ENCODE peak calls at places on chromosomes 3 and 15, in six cellular contexts. One of them, this sample, is unnamed.

GRCh38 chr15:78070049-78070698 is 7.3 kb downstream of the TBC1D2B start:
- DNase-seq in cardiac fibroblast: no peak
- DNase-seq in omental fat pad: no peak
- DNase-seq in spleen: peak; percentile 84
- DNase-seq in IMR-90: no peak
- DNase-seq in neural progenitor cell: no peak
- DNase-seq in this sample: no peak

GRCh38 chr3:38141952-38142273 is 3.5 kb downstream of the MYD88 start:
- DNase-seq in cardiac fibroblast: no peak
- DNase-seq in omental fat pad: peak; percentile 15
- DNase-seq in spleen: no peak
- DNase-seq in IMR-90: no peak
- DNase-seq in neural progenitor cell: no peak
- DNase-seq in this sample: no peak

GRCh38 chr3:175198991-175199390 is 339.9 kb downstream of the NAALADL2 start:
- DNase-seq in cardiac fibroblast: no peak
- DNase-seq in omental fat pad: no peak
- DNase-seq in spleen: no peak
- DNase-seq in IMR-90: no peak
- DNase-seq in neural progenitor cell: no peak
- DNase-seq in this sample: no peak

GRCh38 chr3:2446146-2446545 is 347.5 kb downstream of the CNTN4 start:
- DNase-seq in cardiac fibroblast: no peak
- DNase-seq in omental fat pad: no peak
- DNase-seq in spleen: no peak
- DNase-seq in IMR-90: no peak
- DNase-seq in neural progenitor cell: no peak
- DNase-seq in this sample: no peak

GRCh38 chr3:66297260-66297863 is 76.6 kb downstream of the SLC25A26 start:
- DNase-seq in cardiac fibroblast: peak; percentile 15
- DNase-seq in omental fat pad: no peak
- DNase-seq in spleen: no peak
- DNase-seq in IMR-90: peak; percentile 43
- DNase-seq in neural progenitor cell: no peak
- DNase-seq in this sample: no peak

GRCh38 chr3:45212095-45212468 is 14.0 kb downstream of the TMEM158 start:
- DNase-seq in cardiac fibroblast: no peak
- DNase-seq in omental fat pad: no peak
- DNase-seq in spleen: no peak
- DNase-seq in IMR-90: no peak
- DNase-seq in neural progenitor cell: no peak
- DNase-seq in this sample: no peak

GRCh38 chr3:4416961-4417360 is 50.1 kb downstream of the SUMF1 start:
- DNase-seq in cardiac fibroblast: peak; percentile 97
- DNase-seq in omental fat pad: no peak
- DNase-seq in spleen: no peak
- DNase-seq in IMR-90: peak; percentile 92
- DNase-seq in neural progenitor cell: no peak
- DNase-seq in this sample: no peak

GRCh38 chr15:59313703-59314332 is 58.9 kb downstream of the MYO1E start:
- DNase-seq in cardiac fibroblast: peak; percentile 67
- DNase-seq in omental fat pad: no peak
- DNase-seq in spleen: no peak
- DNase-seq in IMR-90: peak; percentile 47
- DNase-seq in neural progenitor cell: no peak
- DNase-seq in this sample: no peak

GRCh38 chr15:62068071-62068786 is 1.5 kb downstream of the C2CD4A start:
- DNase-seq in cardiac fibroblast: peak; percentile 60
- DNase-seq in omental fat pad: no peak
- DNase-seq in spleen: peak; percentile 89
- DNase-seq in IMR-90: no peak
- DNase-seq in neural progenitor cell: peak; percentile 80
- DNase-seq in this sample: peak; percentile 30

GRCh38 chr15:22902578-22902977 is 64.1 kb downstream of the NIPA2 start:
- DNase-seq in cardiac fibroblast: no peak
- DNase-seq in omental fat pad: no peak
- DNase-seq in spleen: peak; percentile 60
- DNase-seq in IMR-90: no peak
- DNase-seq in neural progenitor cell: no peak
- DNase-seq in this sample: no peak

GRCh38 chr3:64825404-64825803 is 137.6 kb upstream of the ADAMTS9 start:
- DNase-seq in cardiac fibroblast: no peak
- DNase-seq in omental fat pad: no peak
- DNase-seq in spleen: no peak
- DNase-seq in IMR-90: no peak
- DNase-seq in neural progenitor cell: no peak
- DNase-seq in this sample: no peak

GRCh38 chr15:28948036-28948435 is 62.3 kb downstream of the APBA2 start:
- DNase-seq in cardiac fibroblast: no peak
- DNase-seq in omental fat pad: no peak
- DNase-seq in spleen: peak; percentile 18
- DNase-seq in IMR-90: no peak
- DNase-seq in neural progenitor cell: no peak
- DNase-seq in this sample: no peak

GRCh38 chr15:90031231-90031791 is 30.2 kb downstream of the ZNF710 start:
- DNase-seq in cardiac fibroblast: peak; percentile 90
- DNase-seq in omental fat pad: no peak
- DNase-seq in spleen: peak; percentile 58
- DNase-seq in IMR-90: peak; percentile 11
- DNase-seq in neural progenitor cell: no peak
- DNase-seq in this sample: no peak

GRCh38 chr3:53845103-53845880 is 927 bp downstream of the CHDH start:
- DNase-seq in cardiac fibroblast: peak; percentile 21
- DNase-seq in omental fat pad: no peak
- DNase-seq in spleen: no peak
- DNase-seq in IMR-90: peak; percentile 13
- DNase-seq in neural progenitor cell: peak; percentile 80
- DNase-seq in this sample: no peak

GRCh38 chr3:129052675-129053074 is 7.9 kb upstream of the GP9 start:
- DNase-seq in cardiac fibroblast: no peak
- DNase-seq in omental fat pad: no peak
- DNase-seq in spleen: peak; percentile 55
- DNase-seq in IMR-90: no peak
- DNase-seq in neural progenitor cell: no peak
- DNase-seq in this sample: no peak

GRCh38 chr15:98076021-98076816 is 115.7 kb downstream of the ARRDC4 start:
- DNase-seq in cardiac fibroblast: no peak
- DNase-seq in omental fat pad: no peak
- DNase-seq in spleen: no peak
- DNase-seq in IMR-90: no peak
- DNase-seq in neural progenitor cell: no peak
- DNase-seq in this sample: no peak

GRCh38 chr3:21435871-21436270 is 315.1 kb downstream of the ZNF385D start:
- DNase-seq in cardiac fibroblast: peak; percentile 99
- DNase-seq in omental fat pad: no peak
- DNase-seq in spleen: no peak
- DNase-seq in IMR-90: peak; percentile 92
- DNase-seq in neural progenitor cell: no peak
- DNase-seq in this sample: no peak

GRCh38 chr3:131077904-131078303 is 51.2 kb downstream of the NEK11 start:
- DNase-seq in cardiac fibroblast: no peak
- DNase-seq in omental fat pad: no peak
- DNase-seq in spleen: no peak
- DNase-seq in IMR-90: no peak
- DNase-seq in neural progenitor cell: peak; percentile 72
- DNase-seq in this sample: no peak
- TF ChIP-seq CTCF in cardiac fibroblast: no peak
- TF ChIP-seq CTCF in omental fat pad: no peak
- TF ChIP-seq CTCF in spleen: no peak
- TF ChIP-seq CTCF in IMR-90: no peak
- TF ChIP-seq CTCF in neural progenitor cell: no peak
- TF ChIP-seq CTCF in this sample: no peak

DNA sequence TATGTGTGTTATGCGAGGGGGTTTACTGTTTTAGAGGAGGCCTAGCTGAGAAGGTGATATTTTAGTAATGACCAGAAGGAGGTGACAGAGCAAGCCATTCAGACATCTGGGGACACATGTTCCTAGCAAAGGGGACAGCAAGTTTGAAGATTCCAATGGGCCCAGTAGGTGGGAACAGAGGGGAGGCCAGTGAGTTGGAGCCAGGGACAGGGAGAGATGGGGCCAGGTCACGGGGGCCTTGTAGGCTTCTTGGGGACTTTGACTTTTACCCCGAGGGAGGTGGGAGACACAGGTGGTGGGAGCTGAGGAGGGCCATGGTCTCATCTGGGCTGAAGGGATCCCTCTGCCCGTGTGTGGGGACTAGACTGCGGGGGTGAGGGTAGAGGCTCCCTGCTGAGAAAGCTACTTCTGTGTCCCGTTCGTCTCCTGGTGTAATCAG is 72.5 kb downstream of the MGLL start:
- DNase-seq in cardiac fibroblast: peak; percentile 14
- DNase-seq in omental fat pad: no peak
- DNase-seq in spleen: peak; percentile 47
- DNase-seq in IMR-90: no peak
- DNase-seq in neural progenitor cell: no peak
- DNase-seq in this sample: no peak
- TF ChIP-seq CTCF in cardiac fibroblast: no peak
- TF ChIP-seq CTCF in omental fat pad: no peak
- TF ChIP-seq CTCF in spleen: no peak
- TF ChIP-seq CTCF in IMR-90: no peak
- TF ChIP-seq CTCF in neural progenitor cell: peak; percentile 19
- TF ChIP-seq CTCF in this sample: no peak

GRCh38 chr3:161914703-161915102 is 418.1 kb downstream of the OTOL1 start:
- DNase-seq in cardiac fibroblast: peak; percentile 80
- DNase-seq in omental fat pad: no peak
- DNase-seq in spleen: no peak
- DNase-seq in IMR-90: peak; percentile 59
- DNase-seq in neural progenitor cell: peak; percentile 65
- DNase-seq in this sample: no peak
- TF ChIP-seq CTCF in cardiac fibroblast: peak; percentile 62
- TF ChIP-seq CTCF in omental fat pad: no peak
- TF ChIP-seq CTCF in spleen: no peak
- TF ChIP-seq CTCF in IMR-90: peak; percentile 66
- TF ChIP-seq CTCF in neural progenitor cell: peak; percentile 77
- TF ChIP-seq CTCF in this sample: no peak

DNA sequence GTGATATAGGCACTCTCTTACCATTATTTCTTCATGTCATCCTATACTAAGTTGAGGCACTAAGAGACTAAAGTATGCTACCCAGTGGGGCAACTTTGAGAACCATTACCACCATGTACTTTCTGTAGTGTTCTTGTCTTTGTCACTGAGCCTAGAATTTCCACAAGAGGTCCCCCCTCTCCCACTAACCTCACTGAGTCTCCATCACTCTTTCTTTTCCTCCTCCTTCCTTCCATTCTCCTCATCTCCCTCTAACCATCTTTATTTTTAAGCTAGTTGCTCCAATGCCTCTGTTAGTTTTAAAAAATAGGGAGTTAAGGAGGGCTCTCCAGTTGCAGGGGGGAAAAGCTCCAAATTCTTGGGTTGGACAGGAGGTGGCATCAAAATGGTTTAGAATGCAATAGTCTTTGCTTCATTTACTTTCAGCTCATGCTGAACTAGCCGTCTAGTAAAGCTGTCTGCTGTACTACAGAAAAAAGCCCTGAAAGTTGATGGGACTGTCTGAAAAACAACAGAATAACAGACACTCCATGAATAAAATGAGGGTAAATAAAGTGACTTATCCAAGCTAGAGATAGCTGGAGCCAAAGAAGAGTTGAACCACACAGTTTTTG is 85.1 kb upstream of the MYRIP start:
- DNase-seq in cardiac fibroblast: peak; percentile 9
- DNase-seq in omental fat pad: no peak
- DNase-seq in spleen: no peak
- DNase-seq in IMR-90: no peak
- DNase-seq in neural progenitor cell: no peak
- DNase-seq in this sample: no peak
- TF ChIP-seq CTCF in cardiac fibroblast: no peak
- TF ChIP-seq CTCF in omental fat pad: no peak
- TF ChIP-seq CTCF in spleen: no peak
- TF ChIP-seq CTCF in IMR-90: no peak
- TF ChIP-seq CTCF in neural progenitor cell: peak; percentile 36
- TF ChIP-seq CTCF in this sample: no peak